ENCODE peak calls at places on chromosomes 4 and X, in nine cellular contexts. H is heart left ventricle, Z is heart right ventricle, I is ascending aorta, T is HFFc6, E is WTC11, V is pancreas, A is neural progenitor cell, R is A673. X is an unnamed sample.

GRCh38 chr4:112509243-112510190 is 6.5 kb downstream of the NEUROG2 start:
- DNase-seq in Z (no peak), A (peak; percentile 73), E (peak; percentile 35), R (no peak), H (no peak), I (no peak), V (no peak), T (peak; percentile 21), X (no peak)

GRCh38 chr4:174808119-174808518 is 20.9 kb downstream of the GLRA3 start:
- DNase-seq in E (no peak), A (no peak), I (no peak), R (no peak), V (no peak), Z (no peak), T (no peak), H (no peak), X (no peak)

GRCh38 chrX:134528936-134529335 is 69.0 kb downstream of the HPRT1 start:
- DNase-seq in I (no peak), A (no peak), R (no peak), E (no peak), V (no peak), T (no peak), H (no peak), Z (no peak), X (no peak)

GRCh38 chr4:2794707-2795557 is 2.0 kb downstream of the SH3BP2 start:
- DNase-seq in I (peak; percentile 17), Z (peak; percentile 69), H (peak; percentile 73), T (peak; percentile 75), A (peak; percentile 1), V (peak; percentile 68), R (no peak), E (peak; percentile 2), X (peak; percentile 68)

GRCh38 chr4:20839957-20840356 is 139.7 kb downstream of the PACRGL start:
- DNase-seq in E (no peak), T (peak; percentile 82), I (no peak), R (peak; percentile 87), A (no peak), Z (no peak), V (no peak), H (no peak), X (peak; percentile 26)

GRCh38 chr4:25913056-25913850 is 767 bp upstream of the SMIM20 start:
- DNase-seq in A (peak; percentile 87), V (peak; percentile 33), I (no peak), T (no peak), E (no peak), H (peak; percentile 37), Z (peak; percentile 35), R (no peak), X (no peak)

GRCh38 chr4:185683896-185684295 is 128.1 kb downstream of the SORBS2 start:
- DNase-seq in R (no peak), V (no peak), T (no peak), Z (no peak), H (no peak), I (no peak), A (no peak), E (no peak), X (no peak)

GRCh38 chrX:24264383-24264782 is 49.5 kb downstream of the SUPT20HL2 start:
- DNase-seq in V (no peak), R (no peak), A (no peak), E (no peak), H (no peak), T (no peak), I (no peak), Z (no peak), X (no peak)

GRCh38 chr4:544386-545105 is 31.5 kb downstream of the TMEM271 start:
- DNase-seq in I (no peak), E (no peak), V (no peak), T (no peak), H (no peak), Z (no peak), A (no peak), R (no peak), X (no peak)

GRCh38 chrX:20221902-20222301 is 44.8 kb downstream of the RPS6KA3 start:
- DNase-seq in E (no peak), V (peak; percentile 18), H (no peak), R (peak; percentile 3), T (no peak), Z (no peak), I (no peak), A (no peak), X (peak; percentile 22)

GRCh38 chrX:109943740-109944092 is 59.2 kb upstream of the TMEM164 start:
- DNase-seq in A (no peak), V (no peak), T (no peak), I (no peak), H (no peak), R (no peak), Z (no peak), E (no peak), X (no peak)

GRCh38 chr4:48149971-48150370 is 15.9 kb upstream of the TXK start:
- DNase-seq in E (no peak), V (no peak), A (no peak), I (no peak), T (no peak), Z (no peak), R (no peak), H (no peak), X (no peak)
- TF ChIP-seq CTCF in E (no peak), V (no peak), A (no peak), I (no peak), T (no peak), Z (no peak), R (no peak), H (no peak), X (no peak)

GRCh38 chrX:131621650-131622049 is 77.8 kb downstream of the OR13H1 start:
- DNase-seq in R (no peak), H (no peak), E (no peak), A (no peak), T (no peak), I (no peak), V (no peak), Z (no peak), X (no peak)

GRCh38 chrX:131626681-131627296 is 82.9 kb downstream of the OR13H1 start:
- DNase-seq in V (no peak), T (no peak), H (no peak), A (peak; percentile 24), Z (no peak), I (no peak), E (no peak), R (peak; percentile 33), X (peak; percentile 15)
- TF ChIP-seq CTCF in V (no peak), T (no peak), H (peak; percentile 11), A (peak; percentile 52), Z (no peak), I (no peak), E (no peak), R (peak; percentile 56), X (peak; percentile 50)

GRCh38 chr4:107117726-107118125 is 81.6 kb upstream of the DKK2 start:
- DNase-seq in T (no peak), E (no peak), R (no peak), V (no peak), Z (no peak), I (no peak), A (no peak), H (no peak), X (no peak)
- TF ChIP-seq CTCF in T (no peak), E (no peak), R (no peak), V (no peak), Z (no peak), I (no peak), A (no peak), H (no peak), X (no peak)

DNA sequence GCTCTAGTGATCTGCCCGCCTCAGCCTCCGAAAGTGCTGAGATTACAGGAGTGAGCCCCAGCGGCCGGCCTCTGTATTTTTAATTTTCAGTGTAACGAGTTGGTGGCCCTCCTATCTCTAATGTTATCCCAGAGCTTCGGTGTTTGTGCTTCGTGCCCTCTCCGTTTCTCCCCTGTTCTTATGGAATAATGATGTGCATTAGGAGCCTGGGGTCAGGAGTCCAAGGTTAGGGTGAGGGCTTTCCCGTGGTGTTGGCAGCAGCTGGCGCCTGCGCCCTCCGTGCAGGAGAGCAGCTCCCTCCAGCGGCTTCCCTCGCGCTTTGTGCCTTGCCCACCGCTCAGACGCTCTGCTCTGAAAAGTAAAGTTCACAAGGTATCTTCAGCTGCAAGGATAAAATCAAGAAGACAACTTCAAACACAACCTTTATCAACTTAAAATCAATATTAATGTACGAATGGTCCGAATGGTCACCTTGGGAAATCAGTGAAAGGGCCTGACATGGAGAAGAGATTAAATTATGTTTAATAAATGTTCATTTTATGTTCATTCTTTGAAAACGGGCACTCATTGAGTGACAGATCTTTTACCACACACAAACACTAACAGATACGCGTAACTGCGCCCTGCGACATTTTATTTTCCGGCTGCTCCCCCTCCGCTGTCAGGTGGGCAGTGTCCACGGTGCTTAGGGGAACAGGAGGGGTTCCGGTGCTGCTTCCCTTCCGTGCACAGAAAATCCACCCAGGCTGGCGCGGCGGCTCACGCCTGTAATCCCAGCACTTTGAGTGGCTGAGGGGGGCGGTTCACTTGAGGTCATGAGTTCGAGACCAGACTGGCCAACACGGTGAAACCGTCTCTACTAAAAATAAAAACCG is 62.4 kb downstream of the TRAPPC11 start:
- DNase-seq in I (no peak), Z (peak; percentile 83), R (peak; percentile 71), H (peak; percentile 59), V (peak; percentile 86), A (peak; percentile 32), E (peak; percentile 41), T (no peak), X (peak; percentile 45)
- TF ChIP-seq CTCF in I (no peak), Z (peak; percentile 55), R (peak; percentile 61), H (peak; percentile 66), V (peak; percentile 15), A (peak; percentile 33), E (no peak), T (no peak), X (no peak)

X was measured in hepatocyte.